ENCODE peak calls at places on chromosomes 1 and 21, in seven cellular contexts. One of them, this sample, is unnamed.

GRCh38 chr1:245154429-245155185 is at the start of gene KIF26B:
- DNase-seq in DMS53: peak
- DNase-seq in AG08395: peak
- DNase-seq in HuH-7: peak
- DNase-seq in HT-29: peak
- DNase-seq in CD8-positive, alpha-beta T cell: no peak
- DNase-seq in cardiac muscle cell: peak
- DNase-seq in this sample: no peak

GRCh38 chr1:160453443-160453842 is 53.1 kb downstream of the VANGL2 start:
- DNase-seq in DMS53: no peak
- DNase-seq in AG08395: no peak
- DNase-seq in cardiac muscle cell: no peak
- DNase-seq in CD8-positive, alpha-beta T cell: no peak
- DNase-seq in HuH-7: no peak
- DNase-seq in HT-29: no peak
- DNase-seq in this sample: no peak

GRCh38 chr1:93180723-93181613 is at the start of gene CCDC18:
- DNase-seq in DMS53: peak
- DNase-seq in CD8-positive, alpha-beta T cell: no peak
- DNase-seq in HuH-7: no peak
- DNase-seq in cardiac muscle cell: no peak
- DNase-seq in AG08395: no peak
- DNase-seq in HT-29: no peak
- DNase-seq in this sample: no peak

GRCh38 chr1:199843856-199844255 is 183.7 kb upstream of the NR5A2 start:
- DNase-seq in CD8-positive, alpha-beta T cell: no peak
- DNase-seq in HT-29: no peak
- DNase-seq in DMS53: peak
- DNase-seq in cardiac muscle cell: no peak
- DNase-seq in AG08395: no peak
- DNase-seq in HuH-7: no peak
- DNase-seq in this sample: no peak

GRCh38 chr21:44304846-44305245 is 5.0 kb downstream of the PFKL start:
- DNase-seq in AG08395: peak
- DNase-seq in cardiac muscle cell: peak
- DNase-seq in HT-29: peak
- DNase-seq in DMS53: peak
- DNase-seq in HuH-7: peak
- DNase-seq in CD8-positive, alpha-beta T cell: no peak
- DNase-seq in this sample: no peak

GRCh38 chr1:225709101-225709500 is 56.2 kb upstream of the ENAH start:
- DNase-seq in HuH-7: no peak
- DNase-seq in cardiac muscle cell: no peak
- DNase-seq in AG08395: no peak
- DNase-seq in HT-29: no peak
- DNase-seq in DMS53: no peak
- DNase-seq in CD8-positive, alpha-beta T cell: no peak
- DNase-seq in this sample: no peak

GRCh38 chr1:42141978-42142377 is 11.2 kb upstream of the GUCA2B start:
- DNase-seq in cardiac muscle cell: no peak
- DNase-seq in HT-29: no peak
- DNase-seq in DMS53: no peak
- DNase-seq in CD8-positive, alpha-beta T cell: no peak
- DNase-seq in HuH-7: no peak
- DNase-seq in AG08395: no peak
- DNase-seq in this sample: no peak

GRCh38 chr21:15282666-15283065 is 217.9 kb upstream of the NRIP1 start:
- DNase-seq in AG08395: no peak
- DNase-seq in DMS53: no peak
- DNase-seq in cardiac muscle cell: no peak
- DNase-seq in HT-29: no peak
- DNase-seq in HuH-7: no peak
- DNase-seq in CD8-positive, alpha-beta T cell: no peak
- DNase-seq in this sample: no peak

GRCh38 chr1:58704616-58705021 is 4.8 kb upstream of the MYSM1 start:
- DNase-seq in CD8-positive, alpha-beta T cell: no peak
- DNase-seq in HT-29: no peak
- DNase-seq in HuH-7: no peak
- DNase-seq in cardiac muscle cell: no peak
- DNase-seq in AG08395: no peak
- DNase-seq in DMS53: no peak
- DNase-seq in this sample: no peak

GRCh38 chr1:3060112-3060511 is 8.9 kb upstream of the PRDM16 start:
- DNase-seq in CD8-positive, alpha-beta T cell: no peak
- DNase-seq in cardiac muscle cell: no peak
- DNase-seq in HuH-7: no peak
- DNase-seq in HT-29: no peak
- DNase-seq in AG08395: no peak
- DNase-seq in DMS53: no peak
- DNase-seq in this sample: no peak

GRCh38 chr1:51627672-51628071 is 10.8 kb downstream of the OSBPL9 start:
- DNase-seq in CD8-positive, alpha-beta T cell: no peak
- DNase-seq in HuH-7: peak
- DNase-seq in AG08395: peak
- DNase-seq in DMS53: peak
- DNase-seq in cardiac muscle cell: peak
- DNase-seq in HT-29: peak
- DNase-seq in this sample: no peak

GRCh38 chr1:229248821-229249817 is 21.8 kb upstream of the RAB4A start:
- DNase-seq in cardiac muscle cell: no peak
- DNase-seq in HT-29: peak
- DNase-seq in AG08395: no peak
- DNase-seq in DMS53: peak
- DNase-seq in HuH-7: no peak
- DNase-seq in CD8-positive, alpha-beta T cell: no peak
- DNase-seq in this sample: no peak

GRCh38 chr1:228141871-228142615 is 2.0 kb downstream of the GUK1 start:
- DNase-seq in HuH-7: no peak
- DNase-seq in cardiac muscle cell: no peak
- DNase-seq in CD8-positive, alpha-beta T cell: peak
- DNase-seq in HT-29: no peak
- DNase-seq in AG08395: peak
- DNase-seq in DMS53: no peak
- DNase-seq in this sample: no peak

GRCh38 chr1:236398538-236398937 is 4.5 kb downstream of the EDARADD start:
- DNase-seq in AG08395: no peak
- DNase-seq in CD8-positive, alpha-beta T cell: no peak
- DNase-seq in cardiac muscle cell: no peak
- DNase-seq in HuH-7: no peak
- DNase-seq in HT-29: no peak
- DNase-seq in DMS53: no peak
- DNase-seq in this sample: no peak

GRCh38 chr1:169003864-169004516 is 102.5 kb upstream of the ATP1B1 start:
- DNase-seq in CD8-positive, alpha-beta T cell: no peak
- DNase-seq in HuH-7: no peak
- DNase-seq in cardiac muscle cell: peak
- DNase-seq in AG08395: peak
- DNase-seq in DMS53: no peak
- DNase-seq in HT-29: peak
- DNase-seq in this sample: no peak

GRCh38 chr1:93841771-93842170 is 37.2 kb downstream of the DNTTIP2 start:
- DNase-seq in cardiac muscle cell: no peak
- DNase-seq in CD8-positive, alpha-beta T cell: no peak
- DNase-seq in AG08395: no peak
- DNase-seq in DMS53: no peak
- DNase-seq in HT-29: no peak
- DNase-seq in HuH-7: no peak
- DNase-seq in this sample: no peak

GRCh38 chr1:74245168-74245753 is 10.1 kb downstream of the TNNI3K start:
- DNase-seq in cardiac muscle cell: peak
- DNase-seq in HuH-7: no peak
- DNase-seq in CD8-positive, alpha-beta T cell: no peak
- DNase-seq in AG08395: no peak
- DNase-seq in DMS53: no peak
- DNase-seq in HT-29: no peak
- DNase-seq in this sample: no peak

GRCh38 chr1:27981146-27981545 is 21.4 kb downstream of the XKR8 start:
- DNase-seq in AG08395: no peak
- DNase-seq in HuH-7: no peak
- DNase-seq in HT-29: no peak
- DNase-seq in cardiac muscle cell: no peak
- DNase-seq in CD8-positive, alpha-beta T cell: no peak
- DNase-seq in DMS53: no peak
- DNase-seq in this sample: no peak

This sample was measured in AG09319.